ENCODE peak calls at places on chromosomes 2 and 18, in four cellular contexts. G is pancreas, D is hepatocyte, S is BE2C. K is an unnamed sample.
A peak's percentile ranks its signal among the peaks of the same experiment; 100 is the strongest.

GRCh38 chr2:25373269-25373981 is 31.7 kb upstream of the DNMT3A start:
- DNase-seq in G (peak; percentile 96), D (no peak), S (no peak), K (peak; percentile 29)

GRCh38 chr2:72040629-72041403 is 106.8 kb downstream of the CYP26B1 start:
- DNase-seq in G (no peak), D (no peak), S (no peak), K (no peak)

GRCh38 chr2:225037374-225038075 is 4.7 kb downstream of the DOCK10 start:
- DNase-seq in G (no peak), D (no peak), S (no peak), K (no peak)

GRCh38 chr18:37343542-37343851 is 222.1 kb downstream of the CELF4 start:
- DNase-seq in G (no peak), D (no peak), S (no peak), K (no peak)

GRCh38 chr18:50473896-50474295 is 86.0 kb upstream of the MAPK4 start:
- DNase-seq in G (no peak), D (no peak), S (peak; percentile 13), K (no peak)

GRCh38 chr2:237193436-237193835 is 107.7 kb downstream of the COPS8 start:
- DNase-seq in G (no peak), D (no peak), S (no peak), K (no peak)

GRCh38 chr18:45330170-45330594 is 285.1 kb upstream of the SLC14A2 start:
- DNase-seq in G (no peak), D (no peak), S (no peak), K (no peak)

GRCh38 chr2:181305151-181306123 is 151.7 kb upstream of the ITGA4 start:
- DNase-seq in G (no peak), D (peak; percentile 6), S (no peak), K (peak; percentile 28)

GRCh38 chr2:238517209-238517608 is 90.5 kb downstream of the ASB1 start:
- DNase-seq in G (no peak), D (no peak), S (no peak), K (no peak)

GRCh38 chr2:227497158-227497557 is 25.2 kb downstream of the AGFG1 start:
- DNase-seq in G (no peak), D (no peak), S (no peak), K (no peak)

GRCh38 chr2:85669549-85669948 is 1.6 kb upstream of the SFTPB start:
- DNase-seq in G (no peak), D (no peak), S (no peak), K (no peak)

GRCh38 chr2:55759271-55759921 is 65.8 kb upstream of the PNPT1 start:
- DNase-seq in G (no peak), D (no peak), S (no peak), K (no peak)

GRCh38 chr2:221255862-221256261 is 316.2 kb downstream of the EPHA4 start:
- DNase-seq in G (no peak), D (no peak), S (no peak), K (no peak)

GRCh38 chr2:173354601-173355131 is at the start of gene CDCA7:
- DNase-seq in G (peak; percentile 90), D (peak; percentile 83), S (peak; percentile 80), K (peak; percentile 80)

GRCh38 chr18:32048507-32049091 is 30.0 kb downstream of the RNF125 start:
- DNase-seq in G (no peak), D (peak; percentile 25), S (no peak), K (no peak)

GRCh38 chr2:150191349-150191748 is 296.1 kb downstream of the RND3 start:
- DNase-seq in G (no peak), D (no peak), S (no peak), K (peak; percentile 21)

GRCh38 chr2:200159829-200160781 is 146.4 kb upstream of the SPATS2L start:
- DNase-seq in G (no peak), D (no peak), S (no peak), K (peak; percentile 29)

GRCh38 chr2:29561241-29562027 is 360.0 kb downstream of the ALK start:
- DNase-seq in G (no peak), D (no peak), S (no peak), K (no peak)

GRCh38 chr18:21203842-21204241 is 38.2 kb upstream of the GREB1L start:
- DNase-seq in G (no peak), D (no peak), S (no peak), K (no peak)

GRCh38 chr2:198928026-198928425 is 529.7 kb downstream of the SATB2 start:
- DNase-seq in G (no peak), D (no peak), S (no peak), K (no peak)

GRCh38 chr2:201886504-201886903 is 80.2 kb downstream of the CDK15 start:
- DNase-seq in G (no peak), D (no peak), S (no peak), K (no peak)

GRCh38 chr2:212523756-212524155 is 14.8 kb downstream of the ERBB4 start:
- DNase-seq in G (no peak), D (no peak), S (no peak), K (no peak)

GRCh38 chr2:42492691-42493467 is 903 bp downstream of the KCNG3 start:
- DNase-seq in G (peak; percentile 71), D (peak; percentile 48), S (no peak), K (no peak)

GRCh38 chr2:223100061-223100511 is 48.1 kb downstream of the KCNE4 start:
- DNase-seq in G (no peak), D (peak; percentile 70), S (no peak), K (peak; percentile 30)

GRCh38 chr2:43220229-43220981 is 6.0 kb downstream of the ZFP36L2 start:
- DNase-seq in G (no peak), D (no peak), S (no peak), K (no peak)

GRCh38 chr2:234291765-234292204 is 205.1 kb downstream of the ARL4C start:
- DNase-seq in G (no peak), D (peak; percentile 52), S (no peak), K (peak; percentile 63)

GRCh38 chr2:188600536-188601210 is 309.0 kb downstream of the GULP1 start:
- DNase-seq in G (no peak), D (no peak), S (no peak), K (peak; percentile 55)

GRCh38 chr2:58376592-58376991 is 135.5 kb upstream of the FANCL start:
- DNase-seq in G (no peak), D (no peak), S (no peak), K (no peak)

GRCh38 chr18:37393945-37394609 is 171.5 kb downstream of the CELF4 start:
- DNase-seq in G (peak; percentile 83), D (peak; percentile 63), S (peak; percentile 81), K (peak; percentile 7)

GRCh38 chr18:7319161-7319560 is 88.3 kb downstream of the LRRC30 start:
- DNase-seq in G (no peak), D (no peak), S (no peak), K (no peak)

DNA sequence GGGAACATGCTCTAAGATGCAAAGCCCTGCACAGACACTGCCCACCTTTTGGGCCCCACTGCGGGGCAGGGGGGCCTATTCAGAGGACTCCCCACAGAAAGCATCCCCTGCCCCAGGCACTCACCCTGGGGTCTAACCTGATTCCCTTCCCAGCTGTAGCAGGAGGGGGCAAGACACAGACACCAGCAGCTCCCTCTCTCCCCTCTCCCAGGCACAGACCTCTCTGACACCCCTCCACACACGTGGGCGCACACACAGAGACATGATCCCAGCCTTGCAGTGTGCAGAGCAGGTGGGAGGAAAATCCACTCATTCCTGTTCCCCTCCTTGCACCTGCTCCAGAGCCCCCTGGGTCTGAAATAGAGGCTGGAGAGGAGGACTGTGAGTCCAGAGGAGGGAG is 10.7 kb downstream of the TNS1 start:
- DNase-seq in G (peak; percentile 45), D (no peak), S (peak; percentile 1), K (no peak)
- H3K4me1 ChIP-seq in G (peaks cover 23% of the 10 kb centered on the region), D (peaks cover 18% of the 10 kb centered on the region), S (peaks cover 44% of the 10 kb centered on the region), K (peaks cover 58% of the 10 kb centered on the region)

DNA sequence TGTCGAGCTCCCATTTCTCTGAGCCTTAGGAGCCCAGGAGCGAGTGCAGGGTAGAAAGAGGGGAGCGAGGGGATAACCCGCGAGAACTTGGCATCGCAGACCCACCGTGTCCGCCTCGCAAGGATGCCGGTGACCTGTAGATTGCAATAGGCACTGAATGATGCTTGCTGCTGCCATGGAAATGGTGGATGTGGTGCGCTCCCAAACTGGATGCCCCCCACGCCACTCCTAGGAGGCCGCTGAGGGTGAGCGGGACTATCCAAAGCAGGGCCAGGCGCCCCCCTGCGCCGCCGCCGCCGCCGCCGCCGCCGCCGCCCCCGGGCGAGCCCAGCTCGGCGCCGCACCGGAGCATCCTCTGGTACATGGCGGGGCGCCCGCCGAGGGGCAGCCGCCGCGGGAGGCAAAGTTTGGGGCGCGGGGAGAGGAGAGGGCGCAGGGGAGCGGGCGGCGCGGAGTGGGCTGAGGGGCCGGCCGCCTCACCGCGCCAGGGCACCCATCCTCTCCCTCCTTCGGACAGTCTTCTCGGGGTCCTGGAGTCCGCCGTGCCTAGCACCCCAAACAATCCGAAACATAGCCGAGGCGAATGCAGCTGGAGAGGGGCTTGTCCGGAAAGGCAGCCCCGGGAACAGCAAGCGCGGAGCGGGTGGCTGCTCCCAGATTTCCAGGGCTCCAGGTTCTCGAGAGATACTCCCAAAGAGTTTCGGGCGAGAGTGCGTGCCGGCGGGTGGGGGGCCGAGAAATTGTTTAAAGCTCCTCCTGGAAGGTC is 685.2 kb downstream of the NRXN1 start:
- DNase-seq in G (peak; percentile 53), D (no peak), S (no peak), K (no peak)
- H3K27me3 ChIP-seq in G (no peaks in the 10 kb centered on the region), D (peaks cover 73% of the 10 kb centered on the region), S (peaks cover 6% of the 10 kb centered on the region), K (peaks cover 27% of the 10 kb centered on the region)

GRCh38 chr18:13378150-13378549 is 159.6 kb downstream of the LDLRAD4 start:
- DNase-seq in G (no peak), D (no peak), S (no peak), K (no peak)

GRCh38 chr18:13379930-13380665 is 161.5 kb downstream of the LDLRAD4 start:
- DNase-seq in G (no peak), D (no peak), S (no peak), K (no peak)

GRCh38 chr18:13380671-13381070 is 162.1 kb downstream of the LDLRAD4 start:
- DNase-seq in G (no peak), D (no peak), S (no peak), K (no peak)

GRCh38 chr18:13377496-13377895 is 158.9 kb downstream of the LDLRAD4 start:
- DNase-seq in G (no peak), D (no peak), S (no peak), K (no peak)

DNA sequence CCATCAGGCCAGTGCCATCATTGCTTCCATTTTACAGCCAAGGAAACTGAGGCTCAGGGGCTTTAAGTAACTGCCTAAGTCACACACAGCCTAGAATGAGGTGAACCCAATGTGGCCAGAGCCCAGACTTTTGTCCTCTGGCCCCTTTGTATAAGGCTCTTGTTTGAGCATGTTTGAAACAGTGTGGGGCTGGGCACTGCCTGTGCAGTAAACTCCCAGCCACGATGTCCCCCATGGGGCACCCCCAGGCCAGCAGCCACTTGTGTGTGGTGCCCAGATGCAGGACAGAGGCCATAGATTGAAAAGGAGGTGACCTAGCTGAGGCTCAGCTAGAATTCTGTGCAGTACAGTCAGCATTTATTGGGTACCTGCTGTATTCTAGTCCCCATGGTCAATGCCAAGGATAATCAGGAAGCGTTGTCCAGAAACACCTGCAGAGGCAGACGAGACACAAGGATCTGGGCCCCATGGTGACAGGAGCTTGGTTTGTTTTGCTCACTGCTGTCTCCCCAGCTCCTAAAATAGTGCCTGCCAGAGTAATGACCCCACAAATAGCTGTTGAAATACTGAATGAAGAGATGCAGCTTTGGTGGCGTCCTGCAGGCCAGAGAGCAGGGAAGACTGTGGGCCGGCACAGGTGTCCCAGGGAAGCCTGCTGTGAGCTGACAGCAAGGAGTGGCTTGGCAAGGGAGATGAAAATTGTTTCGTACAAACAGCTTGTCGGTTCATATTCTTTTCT is 160.7 kb downstream of the LDLRAD4 start:
- DNase-seq in G (no peak), D (no peak), S (no peak), K (no peak)
- H3K4me1 ChIP-seq in G (no peaks in the 10 kb centered on the region), D (no peaks in the 10 kb centered on the region), S (peaks cover 5% of the 10 kb centered on the region), K (peaks cover 33% of the 10 kb centered on the region)

GRCh38 chr2:144801325-144801724 is 281.4 kb upstream of the ZEB2 start:
- DNase-seq in G (no peak), D (no peak), S (no peak), K (no peak)

GRCh38 chr2:144801766-144802165 is 281.8 kb upstream of the ZEB2 start:
- DNase-seq in G (no peak), D (no peak), S (no peak), K (peak; percentile 36)

GRCh38 chr2:144796956-144797355 is 277.0 kb upstream of the ZEB2 start:
- DNase-seq in G (no peak), D (no peak), S (no peak), K (no peak)

GRCh38 chr2:144798019-144798418 is 278.1 kb upstream of the ZEB2 start:
- DNase-seq in G (no peak), D (no peak), S (no peak), K (no peak)
- H3K27me3 ChIP-seq in G (no peaks in the 10 kb centered on the region), D (no peaks in the 10 kb centered on the region), S (no peaks in the 10 kb centered on the region), K (no peaks in the 10 kb centered on the region)

K was measured in SJSA1.